ENCODE peak calls at places on chromosomes 12 and 14, in seven cellular contexts. A is fibroblast of gingiva; Z is AG08395; J is esophagus muscularis mucosa; M is stimulated activated CD8-positive, alpha-beta memory T cell treated with anti-CD3 and anti-CD28 coated beads, Interleukin-15, amount 100 ng/mL, for 4 hours; F is HEK293T; K is GM12878. U is an unnamed sample.

GRCh38 chr12:122811777-122812176 is 23.5 kb upstream of the HIP1R start:
- DNase-seq in A (peak; percentile 25), Z (no peak), J (no peak), M (no peak), F (no peak), K (no peak), U (no peak)

GRCh38 chr14:73728106-73729014 is 14.2 kb upstream of the PNMA1 start:
- DNase-seq in A (peak; percentile 63), Z (peak; percentile 86), J (peak; percentile 95), M (peak; percentile 68), F (peak; percentile 83), K (no peak), U (peak; percentile 92)

GRCh38 chr12:6464531-6464930 is 5.9 kb downstream of the VAMP1 start:
- DNase-seq in A (no peak), Z (no peak), J (no peak), M (no peak), F (no peak), K (no peak), U (no peak)

GRCh38 chr12:6869049-6870021 is 2.0 kb downstream of the TPI1 start:
- DNase-seq in A (peak; percentile 56), Z (peak; percentile 67), J (peak; percentile 96), M (peak; percentile 71), F (peak; percentile 68), K (peak; percentile 27), U (peak; percentile 85)

GRCh38 chr14:49593016-49593415 is 5.7 kb upstream of the LRR1 start:
- DNase-seq in A (no peak), Z (no peak), J (no peak), M (no peak), F (no peak), K (no peak), U (no peak)

GRCh38 chr14:92323031-92323915 is at the start of gene SLC24A4:
- DNase-seq in A (peak; percentile 8), Z (peak; percentile 25), J (no peak), M (no peak), F (peak; percentile 65), K (no peak), U (peak; percentile 18)

GRCh38 chr14:25833341-25834121 is 764.3 kb downstream of the NOVA1 start:
- DNase-seq in A (no peak), Z (no peak), J (no peak), M (no peak), F (peak; percentile 53), K (no peak), U (no peak)

GRCh38 chr12:115135800-115136211 is 451.8 kb upstream of the TBX3 start:
- DNase-seq in A (peak; percentile 74), Z (peak; percentile 82), J (no peak), M (no peak), F (no peak), K (no peak), U (peak; percentile 57)

GRCh38 chr12:100528471-100529139 is 44.9 kb upstream of the GAS2L3 start:
- DNase-seq in A (no peak), Z (no peak), J (no peak), M (no peak), F (no peak), K (no peak), U (no peak)

GRCh38 chr14:23147676-23148075 is 28.6 kb upstream of the CEBPE start:
- DNase-seq in A (no peak), Z (no peak), J (no peak), M (no peak), F (no peak), K (no peak), U (no peak)

GRCh38 chr14:66405158-66405557 is 81.0 kb upstream of the CCDC196 start:
- DNase-seq in A (no peak), Z (no peak), J (peak; percentile 37), M (no peak), F (no peak), K (no peak), U (no peak)

GRCh38 chr14:72615511-72616121 is 278.3 kb downstream of the DPF3 start:
- DNase-seq in A (peak; percentile 26), Z (no peak), J (peak; percentile 68), M (no peak), F (no peak), K (no peak), U (peak; percentile 44)

GRCh38 chr14:98957211-98958047 is 314.6 kb downstream of the BCL11B start:
- DNase-seq in A (peak; percentile 6), Z (peak; percentile 91), J (peak; percentile 91), M (no peak), F (no peak), K (no peak), U (peak; percentile 72)

GRCh38 chr14:58078471-58078870 is 73.5 kb downstream of the ARMH4 start:
- DNase-seq in A (no peak), Z (peak; percentile 11), J (no peak), M (no peak), F (no peak), K (no peak), U (no peak)

GRCh38 chr12:124539084-124540041 is 28.0 kb downstream of the NCOR2 start:
- DNase-seq in A (no peak), Z (no peak), J (no peak), M (no peak), F (no peak), K (no peak), U (peak; percentile 48)

GRCh38 chr14:64628940-64629403 is 75.3 kb upstream of the PLEKHG3 start:
- DNase-seq in A (peak; percentile 61), Z (peak; percentile 93), J (no peak), M (no peak), F (no peak), K (no peak), U (no peak)

GRCh38 chr12:32301216-32301615 is 98.1 kb upstream of the FGD4 start:
- DNase-seq in A (no peak), Z (no peak), J (no peak), M (no peak), F (no peak), K (no peak), U (no peak)

GRCh38 chr14:101360045-101360931 is 201.0 kb upstream of the DIO3 start:
- DNase-seq in A (no peak), Z (no peak), J (peak; percentile 97), M (no peak), F (no peak), K (no peak), U (peak; percentile 88)

GRCh38 chr12:75438052-75438754 is 42.4 kb upstream of the GLIPR1 start:
- DNase-seq in A (no peak), Z (no peak), J (no peak), M (no peak), F (no peak), K (no peak), U (no peak)

GRCh38 chr14:31320216-31320615 is 100.1 kb downstream of the HEATR5A start:
- DNase-seq in A (no peak), Z (no peak), J (no peak), M (no peak), F (no peak), K (no peak), U (peak; percentile 90)

GRCh38 chr12:102874819-102875218 is 42.2 kb downstream of the PAH start:
- DNase-seq in A (no peak), Z (no peak), J (peak; percentile 92), M (no peak), F (no peak), K (no peak), U (peak; percentile 29)

GRCh38 chr12:3330976-3331375 is 160.0 kb upstream of the PRMT8 start:
- DNase-seq in A (no peak), Z (no peak), J (no peak), M (no peak), F (no peak), K (no peak), U (no peak)

U was measured in psoas muscle.